ENCODE peak calls at places on chromosomes 4 and X, in seven cellular contexts. P, S, K, L, F, Z and I are unnamed samples.

GRCh38 chr4:109044446-109044845 is 258.0 kb downstream of the COL25A1 start:
- DNase-seq in S (no peak), K (no peak), P (no peak), F (no peak), L (no peak), Z (no peak), I (no peak)

GRCh38 chr4:71992571-71992970 is 39.2 kb upstream of the NPFFR2 start:
- DNase-seq in F (no peak), P (no peak), L (no peak), S (no peak), Z (no peak), K (no peak), I (no peak)

GRCh38 chrX:46703980-46704379 is 54.9 kb downstream of the SLC9A7 start:
- DNase-seq in P (no peak), Z (no peak), F (no peak), K (no peak), S (no peak), L (no peak), I (no peak)

GRCh38 chr4:23788460-23788859 is 101.4 kb downstream of the PPARGC1A start:
- DNase-seq in L (no peak), K (no peak), F (no peak), Z (no peak), S (no peak), P (no peak), I (no peak)

GRCh38 chrX:121479406-121479805 is 432.0 kb downstream of the GLUD2 start:
- DNase-seq in K (no peak), P (no peak), F (no peak), Z (no peak), S (no peak), L (peak), I (no peak)

GRCh38 chr4:133856736-133857355 is 344.7 kb downstream of the PABPC4L start:
- DNase-seq in P (no peak), L (no peak), S (no peak), Z (no peak), K (no peak), F (no peak), I (no peak)

GRCh38 chrX:154990496-154990895 is 32.0 kb downstream of the F8 start:
- DNase-seq in S (no peak), P (no peak), L (no peak), Z (no peak), F (no peak), K (no peak), I (no peak)

GRCh38 chr4:43456383-43456782 is 563.9 kb downstream of the GRXCR1 start:
- DNase-seq in K (no peak), F (no peak), Z (no peak), P (no peak), L (no peak), S (no peak), I (no peak)

GRCh38 chr4:38123555-38123954 is 163.4 kb downstream of the PTTG2 start:
- DNase-seq in P (no peak), S (no peak), L (no peak), F (no peak), Z (no peak), K (no peak), I (no peak)

GRCh38 chr4:57078685-57079521 is 31.3 kb downstream of the IGFBP7 start:
- DNase-seq in F (no peak), P (no peak), S (no peak), Z (no peak), L (peak), K (no peak), I (no peak)

GRCh38 chr4:100366213-100366612 is 151.6 kb downstream of the EMCN start:
- DNase-seq in K (no peak), P (no peak), L (no peak), S (no peak), F (no peak), Z (no peak), I (no peak)

GRCh38 chr4:124530464-124531077 is 182.0 kb downstream of the ANKRD50 start:
- DNase-seq in F (no peak), Z (no peak), K (no peak), L (peak), S (no peak), P (no peak), I (no peak)

GRCh38 chrX:106177106-106177981 is 9.2 kb downstream of the PWWP3B start:
- DNase-seq in Z (no peak), S (no peak), P (no peak), L (no peak), F (peak), K (peak), I (peak)

GRCh38 chrX:118528089-118528753 is 32.6 kb downstream of the DOCK11 start:
- DNase-seq in S (peak), L (no peak), P (peak), K (no peak), F (no peak), Z (no peak), I (no peak)

GRCh38 chrX:44042124-44042523 is 68.9 kb upstream of the NDP start:
- DNase-seq in F (no peak), Z (no peak), L (no peak), S (no peak), K (no peak), P (no peak), I (no peak)

GRCh38 chrX:78104447-78105176 is 564 bp downstream of the PGK1 start:
- DNase-seq in P (peak), Z (no peak), L (peak), S (peak), F (peak), K (peak), I (peak)

GRCh38 chrX:136166221-136166855 is 19.0 kb downstream of the FHL1 start:
- DNase-seq in L (no peak), S (no peak), Z (no peak), K (peak), F (no peak), P (no peak), I (no peak)

GRCh38 chr4:6824071-6824470 is 41.5 kb downstream of the KIAA0232 start:
- DNase-seq in L (no peak), F (no peak), Z (no peak), K (no peak), S (no peak), P (no peak), I (no peak)

GRCh38 chrX:71154196-71154595 is 9.6 kb downstream of the NLGN3 start:
- DNase-seq in L (no peak), Z (no peak), K (no peak), P (no peak), S (no peak), F (no peak), I (no peak)

GRCh38 chrX:23773601-23774175 is 9.3 kb upstream of the SAT1 start:
- DNase-seq in F (no peak), K (no peak), P (no peak), L (no peak), Z (no peak), S (peak), I (no peak)

GRCh38 chrX:23765868-23766267 is 17.1 kb upstream of the SAT1 start:
- DNase-seq in L (no peak), F (no peak), S (no peak), P (no peak), K (no peak), Z (no peak), I (no peak)

GRCh38 chrX:23765449-23765848 is 17.5 kb upstream of the SAT1 start:
- DNase-seq in S (no peak), P (no peak), Z (no peak), L (no peak), F (no peak), K (no peak), I (no peak)

GRCh38 chrX:23766650-23767551 is 16.1 kb upstream of the SAT1 start:
- DNase-seq in P (no peak), S (peak), Z (no peak), L (no peak), K (no peak), F (no peak), I (no peak)

GRCh38 chrX:23770142-23770541 is 12.8 kb upstream of the SAT1 start:
- DNase-seq in F (no peak), S (no peak), L (no peak), K (no peak), Z (no peak), P (no peak), I (no peak)
- H3K27ac ChIP-seq in F (no peak), S (no peak), L (peak), K (no peak), Z (no peak), P (no peak), I (no peak)

GRCh38 chr4:40548256-40548655 is 81.4 kb downstream of the RBM47 start:
- DNase-seq in K (no peak), Z (no peak), P (no peak), L (no peak), F (no peak), S (no peak), I (no peak)
- H3K27ac ChIP-seq in K (no peak), Z (no peak), P (no peak), L (peak), F (peak), S (peak), I (no peak)

GRCh38 chr4:99059550-99059949 is 29.0 kb downstream of the ADH5 start:
- DNase-seq in L (no peak), K (no peak), S (no peak), P (no peak), Z (no peak), F (no peak), I (no peak)
- H3K27ac ChIP-seq in L (peak), K (no peak), S (peak), P (no peak), Z (no peak), F (no peak), I (no peak)

DNA sequence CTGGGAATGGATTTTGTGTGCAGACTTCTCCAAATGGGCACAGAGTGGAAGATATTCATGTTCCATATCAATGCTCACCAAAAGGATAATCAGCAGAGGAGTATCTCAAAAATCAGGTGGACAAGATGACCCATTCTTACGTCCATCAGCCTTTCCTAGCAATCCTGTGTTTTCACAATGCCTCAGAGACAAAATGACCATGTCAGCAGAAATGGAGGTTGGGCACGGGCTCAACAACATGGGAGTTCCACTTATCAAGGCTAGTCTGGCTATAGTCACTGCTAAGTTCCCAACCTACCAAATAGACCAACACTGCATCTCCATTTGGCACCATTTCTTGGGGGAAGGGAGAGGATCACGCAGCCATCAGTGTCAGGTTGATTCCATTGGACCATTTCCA is 179.0 kb downstream of the COX7B2 start:
- DNase-seq in S (no peak), K (no peak), F (no peak), P (no peak), L (no peak), Z (no peak), I (no peak)
- H3K27ac ChIP-seq in S (no peak), K (no peak), F (no peak), P (no peak), L (no peak), Z (no peak), I (no peak)

DNA sequence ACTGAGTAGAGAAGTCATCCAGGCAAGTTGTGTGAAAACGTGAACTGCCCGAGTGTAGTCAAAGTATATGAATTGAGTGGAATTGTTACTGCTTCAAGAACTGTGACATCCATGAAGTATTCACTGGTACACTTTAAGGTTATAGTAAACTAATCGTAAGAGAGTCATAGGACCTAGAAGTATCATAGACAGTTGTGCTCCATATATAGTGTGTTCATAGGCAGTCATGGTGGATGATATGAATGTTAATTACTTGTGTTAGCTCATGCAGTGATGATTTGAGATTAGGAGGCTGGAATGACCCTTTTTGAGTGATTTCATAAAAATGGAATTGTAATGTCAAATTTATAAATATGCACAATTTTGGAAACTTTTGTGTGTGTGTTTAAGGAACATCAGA is 81.3 kb upstream of the TLR2 start:
- DNase-seq in Z (no peak), K (no peak), P (no peak), S (no peak), F (no peak), L (no peak), I (no peak)
- H3K27ac ChIP-seq in Z (no peak), K (no peak), P (no peak), S (no peak), F (no peak), L (no peak), I (no peak)

GRCh38 chr4:26762650-26763049 is 98.0 kb upstream of the STIM2 start:
- DNase-seq in P (no peak), K (no peak), S (peak), L (no peak), Z (no peak), F (no peak), I (no peak)

GRCh38 chr4:26766142-26766541 is 94.5 kb upstream of the STIM2 start:
- DNase-seq in S (no peak), P (peak), K (no peak), L (no peak), Z (no peak), F (no peak), I (no peak)

GRCh38 chr4:26763649-26764048 is 97.0 kb upstream of the STIM2 start:
- DNase-seq in Z (no peak), P (peak), S (no peak), K (no peak), L (no peak), F (no peak), I (no peak)

GRCh38 chr4:26765515-26765914 is 95.1 kb upstream of the STIM2 start:
- DNase-seq in F (no peak), K (no peak), L (no peak), S (no peak), Z (no peak), P (no peak), I (no peak)

GRCh38 chr4:26763063-26763462 is 97.6 kb upstream of the STIM2 start:
- DNase-seq in L (no peak), Z (no peak), F (no peak), K (no peak), P (peak), S (no peak), I (no peak)
- H3K27ac ChIP-seq in L (no peak), Z (no peak), F (no peak), K (no peak), P (peak), S (no peak), I (no peak)